ENCODE peak calls at places on chromosomes 12 and 14, in five cellular contexts. G, S, J, N and W are unnamed samples.

GRCh38 chr12:131097247-131098177 is 143.8 kb downstream of the ADGRD1 start:
- DNase-seq in N (no peak), G (no peak), S (no peak), J (no peak), W (no peak)

GRCh38 chr12:21773263-21773741 is 1.2 kb downstream of the KCNJ8 start:
- DNase-seq in J (no peak), N (peak; percentile 19), S (peak; percentile 34), G (no peak), W (no peak)

GRCh38 chr12:2057793-2058408 is 5.1 kb downstream of the CACNA1C start:
- DNase-seq in G (no peak), J (no peak), N (no peak), S (no peak), W (no peak)

GRCh38 chr12:22459872-22460490 is 84.4 kb downstream of the C2CD5 start:
- DNase-seq in N (peak; percentile 43), J (peak; percentile 21), G (no peak), S (no peak), W (no peak)

GRCh38 chr14:103889313-103890051 is 38.8 kb upstream of the TDRD9 start:
- DNase-seq in J (no peak), G (no peak), S (peak; percentile 76), N (peak; percentile 34), W (peak; percentile 73)

GRCh38 chr12:16609140-16609539 is 3.2 kb upstream of the LMO3 start:
- DNase-seq in J (no peak), G (no peak), S (no peak), N (no peak), W (no peak)

GRCh38 chr12:69331846-69332684 is 16.1 kb upstream of the LYZ start:
- DNase-seq in G (no peak), S (no peak), N (no peak), J (no peak), W (no peak)

GRCh38 chr12:41365653-41366131 is 177.6 kb downstream of the PDZRN4 start:
- DNase-seq in S (no peak), N (peak; percentile 8), J (no peak), G (no peak), W (no peak)

GRCh38 chr14:50831704-50832130 is 755 bp upstream of the NIN start:
- DNase-seq in J (no peak), G (no peak), N (peak; percentile 12), S (no peak), W (no peak)

GRCh38 chr14:49526101-49526500 is 60.1 kb downstream of the RPS29 start:
- DNase-seq in G (no peak), N (no peak), J (no peak), S (no peak), W (no peak)

GRCh38 chr12:12985817-12986408 is 14.2 kb downstream of the HEBP1 start:
- DNase-seq in S (peak; percentile 48), J (no peak), G (no peak), N (peak; percentile 15), W (no peak)

GRCh38 chr14:22561661-22562579 is 27.1 kb downstream of the DAD1 start:
- DNase-seq in S (peak; percentile 46), G (no peak), J (peak; percentile 39), N (no peak), W (peak; percentile 78)

GRCh38 chr14:81710232-81710845 is 176.7 kb upstream of the SEL1L start:
- DNase-seq in G (no peak), N (peak; percentile 3), J (peak; percentile 18), S (no peak), W (no peak)

GRCh38 chr14:104447750-104448149 is 131.8 kb upstream of the C14orf180 start:
- DNase-seq in G (no peak), J (no peak), S (no peak), N (no peak), W (no peak)

GRCh38 chr12:111298583-111299436 is 70.1 kb downstream of the PHETA1 start:
- DNase-seq in S (peak; percentile 31), J (peak; percentile 75), G (no peak), N (peak; percentile 27), W (peak; percentile 24)

GRCh38 chr12:17062296-17063061 is 456.5 kb upstream of the LMO3 start:
- DNase-seq in N (no peak), S (no peak), G (no peak), J (no peak), W (no peak)

GRCh38 chr12:114684870-114685273 is 897 bp upstream of the TBX3 start:
- DNase-seq in J (no peak), G (no peak), S (no peak), N (no peak), W (no peak)

GRCh38 chr12:124344526-124344925 is 49.6 kb downstream of the RFLNA start:
- DNase-seq in S (no peak), G (no peak), J (no peak), N (no peak), W (no peak)

GRCh38 chr12:69851976-69852375 is 26.9 kb downstream of the MYRFL start:
- DNase-seq in J (no peak), N (peak; percentile 70), G (peak; percentile 24), S (no peak), W (no peak)

GRCh38 chr14:65472189-65472588 is 59.7 kb downstream of the FUT8 start:
- DNase-seq in G (no peak), N (no peak), J (no peak), S (no peak), W (no peak)